ENCODE peak calls at places on chromosomes 13 and 19, in four cellular contexts. One of them, this sample, is unnamed.

GRCh38 chr13:101757446-101758039 is 305.1 kb downstream of the ITGBL1 start:
- DNase-seq in spleen: no peak
- DNase-seq in transverse colon: no peak
- DNase-seq in upper lobe of left lung: no peak
- DNase-seq in this sample: no peak

GRCh38 chr13:100108913-100109507 is 20.1 kb downstream of the PCCA start:
- DNase-seq in spleen: no peak
- DNase-seq in upper lobe of left lung: no peak
- DNase-seq in transverse colon: no peak
- DNase-seq in this sample: no peak

GRCh38 chr19:13823901-13824300 is 28.7 kb downstream of the ZSWIM4 start:
- DNase-seq in spleen: no peak
- DNase-seq in upper lobe of left lung: no peak
- DNase-seq in transverse colon: no peak
- DNase-seq in this sample: no peak

GRCh38 chr13:29284726-29285125 is 310.8 kb downstream of the SLC7A1 start:
- DNase-seq in spleen: no peak
- DNase-seq in transverse colon: no peak
- DNase-seq in upper lobe of left lung: no peak
- DNase-seq in this sample: no peak

GRCh38 chr13:98749501-98749900 is 3.0 kb downstream of the SLC15A1 start:
- DNase-seq in spleen: no peak
- DNase-seq in transverse colon: no peak
- DNase-seq in upper lobe of left lung: no peak
- DNase-seq in this sample: no peak

GRCh38 chr13:74187564-74187963 is 53.4 kb upstream of the KLF12 start:
- DNase-seq in upper lobe of left lung: no peak
- DNase-seq in transverse colon: no peak
- DNase-seq in spleen: no peak
- DNase-seq in this sample: no peak

GRCh38 chr13:90800082-90800746 is 547.3 kb upstream of the MIR17HG start:
- DNase-seq in spleen: peak
- DNase-seq in transverse colon: peak
- DNase-seq in upper lobe of left lung: peak
- DNase-seq in this sample: no peak

GRCh38 chr19:20315543-20315942 is 148.5 kb downstream of the ZNF486 start:
- DNase-seq in transverse colon: no peak
- DNase-seq in spleen: no peak
- DNase-seq in upper lobe of left lung: no peak
- DNase-seq in this sample: no peak

GRCh38 chr13:73171242-73171641 is 112.4 kb downstream of the KLF5 start:
- DNase-seq in upper lobe of left lung: no peak
- DNase-seq in transverse colon: peak
- DNase-seq in spleen: no peak
- DNase-seq in this sample: no peak

GRCh38 chr19:27691991-27692390 is 1521.0 kb downstream of the UQCRFS1 start:
- DNase-seq in spleen: no peak
- DNase-seq in upper lobe of left lung: no peak
- DNase-seq in transverse colon: no peak
- DNase-seq in this sample: no peak

GRCh38 chr13:113411216-113412023 is 41.9 kb downstream of the ADPRHL1 start:
- DNase-seq in transverse colon: peak
- DNase-seq in spleen: peak
- DNase-seq in upper lobe of left lung: no peak
- DNase-seq in this sample: no peak

GRCh38 chr13:19178901-19179593 is 2.6 kb downstream of the TUBA3C start:
- DNase-seq in transverse colon: no peak
- DNase-seq in spleen: no peak
- DNase-seq in upper lobe of left lung: no peak
- DNase-seq in this sample: peak

GRCh38 chr13:35917252-35917941 is 213.8 kb downstream of the DCLK1 start:
- DNase-seq in spleen: no peak
- DNase-seq in upper lobe of left lung: no peak
- DNase-seq in transverse colon: no peak
- DNase-seq in this sample: no peak

GRCh38 chr13:42170029-42170428 is 101.9 kb upstream of the AKAP11 start:
- DNase-seq in spleen: no peak
- DNase-seq in transverse colon: no peak
- DNase-seq in upper lobe of left lung: no peak
- DNase-seq in this sample: no peak

GRCh38 chr19:48512504-48513288 is 1.1 kb upstream of the LMTK3 start:
- DNase-seq in upper lobe of left lung: no peak
- DNase-seq in transverse colon: no peak
- DNase-seq in spleen: no peak
- DNase-seq in this sample: no peak

GRCh38 chr19:55095260-55096060 is 19.8 kb downstream of the EPS8L1 start:
- DNase-seq in spleen: no peak
- DNase-seq in upper lobe of left lung: no peak
- DNase-seq in transverse colon: no peak
- DNase-seq in this sample: no peak

GRCh38 chr19:11152318-11153062 is 3.1 kb downstream of the SPC24 start:
- DNase-seq in transverse colon: peak
- DNase-seq in spleen: no peak
- DNase-seq in upper lobe of left lung: peak
- DNase-seq in this sample: peak

GRCh38 chr13:22311734-22312404 is 641.0 kb downstream of the FGF9 start:
- DNase-seq in upper lobe of left lung: no peak
- DNase-seq in spleen: peak
- DNase-seq in transverse colon: no peak
- DNase-seq in this sample: no peak

GRCh38 chr13:25992076-25992475 is 59.7 kb downstream of the SHISA2 start:
- DNase-seq in spleen: no peak
- DNase-seq in transverse colon: no peak
- DNase-seq in upper lobe of left lung: no peak
- DNase-seq in this sample: no peak

GRCh38 chr13:74129500-74130144 is 4.6 kb downstream of the KLF12 start:
- DNase-seq in transverse colon: peak
- DNase-seq in spleen: no peak
- DNase-seq in upper lobe of left lung: no peak
- DNase-seq in this sample: no peak

GRCh38 chr19:28869459-28869858 is 343.5 kb downstream of the UQCRFS1 start:
- DNase-seq in spleen: no peak
- DNase-seq in transverse colon: no peak
- DNase-seq in upper lobe of left lung: no peak
- DNase-seq in this sample: no peak

GRCh38 chr19:36009633-36010379 is 1.2 kb upstream of the SYNE4 start:
- DNase-seq in upper lobe of left lung: no peak
- DNase-seq in transverse colon: no peak
- DNase-seq in spleen: no peak
- DNase-seq in this sample: no peak

GRCh38 chr19:21335721-21336120 is 6.5 kb upstream of the ZNF708 start:
- DNase-seq in transverse colon: no peak
- DNase-seq in upper lobe of left lung: no peak
- DNase-seq in spleen: no peak
- DNase-seq in this sample: no peak

GRCh38 chr19:48853483-48853882 is 14.9 kb downstream of the PLEKHA4 start:
- DNase-seq in spleen: no peak
- DNase-seq in upper lobe of left lung: no peak
- DNase-seq in transverse colon: no peak
- DNase-seq in this sample: no peak

GRCh38 chr19:4807188-4807587 is 15.7 kb downstream of the FEM1A start:
- DNase-seq in spleen: no peak
- DNase-seq in transverse colon: peak
- DNase-seq in upper lobe of left lung: peak
- DNase-seq in this sample: no peak

GRCh38 chr13:21063031-21063430 is 1.6 kb upstream of the LATS2 start:
- DNase-seq in upper lobe of left lung: no peak
- DNase-seq in spleen: no peak
- DNase-seq in transverse colon: no peak
- DNase-seq in this sample: no peak

GRCh38 chr19:34847393-34847792 is 74.4 kb upstream of the ZNF599 start:
- DNase-seq in transverse colon: no peak
- DNase-seq in spleen: no peak
- DNase-seq in upper lobe of left lung: no peak
- DNase-seq in this sample: peak

DNA sequence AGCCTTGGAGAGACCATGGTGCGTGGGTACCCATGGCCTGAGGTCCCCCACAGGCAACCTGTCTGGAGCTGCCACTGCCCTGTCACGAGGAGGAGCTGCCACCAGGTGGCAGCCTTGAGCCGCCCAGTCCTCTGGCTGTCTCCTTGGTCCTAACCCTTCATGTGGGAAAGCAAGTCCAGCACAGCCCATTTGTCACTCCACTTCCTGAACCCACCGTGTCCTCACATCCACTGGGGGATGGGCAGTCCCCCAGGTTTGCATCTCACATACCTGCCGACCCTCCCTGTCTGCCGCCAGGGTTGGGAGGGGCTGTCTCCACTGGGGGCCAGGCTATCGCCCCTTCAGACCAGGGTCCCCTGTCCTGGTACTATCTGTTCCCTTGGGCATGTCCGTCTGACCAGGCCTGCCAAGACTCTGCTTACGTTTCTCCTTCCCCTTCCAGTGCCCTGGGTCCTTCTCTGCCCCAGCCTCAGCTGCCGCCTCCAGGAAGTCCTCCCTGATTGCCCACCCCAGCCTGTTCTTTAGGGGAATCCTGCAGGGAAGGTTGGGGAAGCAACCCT is 4.5 kb downstream of the FAM174C start:
- DNase-seq in upper lobe of left lung: peak
- DNase-seq in transverse colon: peak
- DNase-seq in spleen: peak
- DNase-seq in this sample: peak
- TF ChIP-seq POLR2AphosphoS5 in upper lobe of left lung: no peak
- TF ChIP-seq POLR2AphosphoS5 in transverse colon: no peak
- TF ChIP-seq POLR2AphosphoS5 in spleen: no peak
- TF ChIP-seq POLR2AphosphoS5 in this sample: no peak

GRCh38 chr13:49711218-49711863 is 20.1 kb upstream of the EBPL start:
- DNase-seq in spleen: no peak
- DNase-seq in upper lobe of left lung: no peak
- DNase-seq in transverse colon: no peak
- DNase-seq in this sample: no peak
- TF ChIP-seq POLR2AphosphoS5 in spleen: no peak
- TF ChIP-seq POLR2AphosphoS5 in upper lobe of left lung: no peak
- TF ChIP-seq POLR2AphosphoS5 in transverse colon: no peak
- TF ChIP-seq POLR2AphosphoS5 in this sample: no peak

GRCh38 chr19:1646931-1647663 is 5.3 kb downstream of the TCF3 start:
- DNase-seq in spleen: no peak
- DNase-seq in transverse colon: no peak
- DNase-seq in upper lobe of left lung: no peak
- DNase-seq in this sample: no peak

GRCh38 chr19:1644070-1644469 is 8.3 kb downstream of the TCF3 start:
- DNase-seq in spleen: no peak
- DNase-seq in upper lobe of left lung: no peak
- DNase-seq in transverse colon: no peak
- DNase-seq in this sample: no peak

GRCh38 chr19:1646149-1646930 is 6.1 kb downstream of the TCF3 start:
- DNase-seq in spleen: no peak
- DNase-seq in upper lobe of left lung: no peak
- DNase-seq in transverse colon: no peak
- DNase-seq in this sample: no peak

GRCh38 chr19:1647664-1648155 is 4.7 kb downstream of the TCF3 start:
- DNase-seq in upper lobe of left lung: no peak
- DNase-seq in transverse colon: no peak
- DNase-seq in spleen: no peak
- DNase-seq in this sample: no peak

DNA sequence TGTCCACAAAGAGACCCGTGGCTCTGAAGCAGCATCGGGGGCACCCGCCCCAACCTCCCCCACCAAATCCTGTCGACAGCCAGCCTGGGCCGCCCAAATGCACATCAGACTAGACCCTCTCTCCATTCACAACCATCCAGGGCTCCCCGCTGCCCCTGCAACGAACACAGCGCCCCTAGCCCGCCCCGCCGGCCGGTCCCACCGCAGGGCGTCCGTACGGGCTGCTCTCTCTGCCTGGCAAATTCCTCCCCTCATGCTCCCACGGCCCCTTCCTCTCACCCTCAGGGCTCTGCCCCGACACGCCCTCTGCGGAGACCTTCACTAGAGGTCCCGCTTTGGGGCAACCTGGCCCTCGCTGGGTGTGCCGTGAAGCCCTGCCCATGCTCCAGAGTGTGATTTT is 7.1 kb downstream of the TCF3 start:
- DNase-seq in spleen: no peak
- DNase-seq in upper lobe of left lung: no peak
- DNase-seq in transverse colon: no peak
- DNase-seq in this sample: no peak
- TF ChIP-seq POLR2AphosphoS5 in spleen: no peak
- TF ChIP-seq POLR2AphosphoS5 in upper lobe of left lung: no peak
- TF ChIP-seq POLR2AphosphoS5 in transverse colon: no peak
- TF ChIP-seq POLR2AphosphoS5 in this sample: no peak

DNA sequence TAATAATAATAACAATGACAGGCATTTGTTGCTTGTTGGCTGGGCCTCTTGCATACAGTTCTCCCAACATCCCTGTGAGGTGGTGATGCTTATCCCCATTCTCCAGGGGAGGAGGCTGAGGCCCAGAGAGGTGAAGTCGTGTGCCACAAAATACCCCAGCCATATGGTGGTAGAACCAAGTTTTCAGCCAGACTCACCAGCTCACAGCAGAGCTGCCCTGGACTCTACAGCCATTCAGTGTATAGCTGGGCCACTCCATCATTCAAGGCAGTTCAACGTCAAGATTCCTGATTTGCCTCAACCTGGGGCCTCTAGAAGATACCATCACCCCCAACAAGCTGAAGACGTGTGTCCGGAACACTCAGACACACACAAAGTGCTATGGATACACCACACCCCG is 4.4 kb upstream of the CEACAM19 start:
- DNase-seq in spleen: no peak
- DNase-seq in transverse colon: no peak
- DNase-seq in upper lobe of left lung: no peak
- DNase-seq in this sample: no peak
- TF ChIP-seq POLR2AphosphoS5 in spleen: no peak
- TF ChIP-seq POLR2AphosphoS5 in transverse colon: no peak
- TF ChIP-seq POLR2AphosphoS5 in upper lobe of left lung: no peak
- TF ChIP-seq POLR2AphosphoS5 in this sample: no peak